ENCODE peak calls at places on chromosomes 3 and 15, in ten cellular contexts. One of them, this sample, is unnamed.

GRCh38 chr3:195461518-195462307 is 18.9 kb upstream of the ACAP2 start:
- DNase-seq in activated CD4-positive, alpha-beta T cell treated with anti-CD3 and anti-CD28 coated beads, Interleukin-2, amount 50 U/mL, for 24 hours: no peak
- DNase-seq in posterior cingulate gyrus: no peak
- DNase-seq in mesenchymal stem cell: no peak
- DNase-seq in amygdala: no peak
- DNase-seq in T-helper 9 cell: no peak
- DNase-seq in hepatic stellate cell: no peak
- DNase-seq in frontal cortex: peak
- DNase-seq in GM12891: no peak
- DNase-seq in NB4: no peak
- DNase-seq in this sample: no peak

GRCh38 chr15:72934921-72935320 is 117.3 kb upstream of the NEO1 start:
- DNase-seq in T-helper 9 cell: no peak
- DNase-seq in hepatic stellate cell: no peak
- DNase-seq in mesenchymal stem cell: peak
- DNase-seq in posterior cingulate gyrus: no peak
- DNase-seq in NB4: no peak
- DNase-seq in frontal cortex: no peak
- DNase-seq in amygdala: no peak
- DNase-seq in GM12891: no peak
- DNase-seq in activated CD4-positive, alpha-beta T cell treated with anti-CD3 and anti-CD28 coated beads, Interleukin-2, amount 50 U/mL, for 24 hours: no peak
- DNase-seq in this sample: no peak

GRCh38 chr3:59290358-59290757 is 240.5 kb upstream of the CFAP20DC start:
- DNase-seq in frontal cortex: no peak
- DNase-seq in amygdala: peak
- DNase-seq in activated CD4-positive, alpha-beta T cell treated with anti-CD3 and anti-CD28 coated beads, Interleukin-2, amount 50 U/mL, for 24 hours: no peak
- DNase-seq in posterior cingulate gyrus: no peak
- DNase-seq in NB4: no peak
- DNase-seq in hepatic stellate cell: no peak
- DNase-seq in GM12891: no peak
- DNase-seq in T-helper 9 cell: no peak
- DNase-seq in mesenchymal stem cell: no peak
- DNase-seq in this sample: no peak

GRCh38 chr15:88805031-88805780 is 2.0 kb downstream of the ACAN start:
- DNase-seq in frontal cortex: no peak
- DNase-seq in hepatic stellate cell: no peak
- DNase-seq in amygdala: no peak
- DNase-seq in activated CD4-positive, alpha-beta T cell treated with anti-CD3 and anti-CD28 coated beads, Interleukin-2, amount 50 U/mL, for 24 hours: no peak
- DNase-seq in T-helper 9 cell: no peak
- DNase-seq in NB4: peak
- DNase-seq in mesenchymal stem cell: no peak
- DNase-seq in GM12891: no peak
- DNase-seq in posterior cingulate gyrus: no peak
- DNase-seq in this sample: no peak

GRCh38 chr3:141412936-141413354 is 44.6 kb downstream of the ZBTB38 start:
- DNase-seq in mesenchymal stem cell: peak
- DNase-seq in frontal cortex: no peak
- DNase-seq in hepatic stellate cell: no peak
- DNase-seq in NB4: no peak
- DNase-seq in T-helper 9 cell: no peak
- DNase-seq in GM12891: no peak
- DNase-seq in posterior cingulate gyrus: peak
- DNase-seq in activated CD4-positive, alpha-beta T cell treated with anti-CD3 and anti-CD28 coated beads, Interleukin-2, amount 50 U/mL, for 24 hours: no peak
- DNase-seq in amygdala: peak
- DNase-seq in this sample: no peak

GRCh38 chr3:161413127-161413854 is 42.0 kb upstream of the SPTSSB start:
- DNase-seq in T-helper 9 cell: no peak
- DNase-seq in hepatic stellate cell: no peak
- DNase-seq in NB4: no peak
- DNase-seq in activated CD4-positive, alpha-beta T cell treated with anti-CD3 and anti-CD28 coated beads, Interleukin-2, amount 50 U/mL, for 24 hours: no peak
- DNase-seq in GM12891: no peak
- DNase-seq in posterior cingulate gyrus: peak
- DNase-seq in frontal cortex: no peak
- DNase-seq in mesenchymal stem cell: no peak
- DNase-seq in amygdala: peak
- DNase-seq in this sample: no peak

GRCh38 chr15:48965972-48966371 is 2.3 kb upstream of the SHC4 start:
- DNase-seq in activated CD4-positive, alpha-beta T cell treated with anti-CD3 and anti-CD28 coated beads, Interleukin-2, amount 50 U/mL, for 24 hours: no peak
- DNase-seq in frontal cortex: no peak
- DNase-seq in hepatic stellate cell: peak
- DNase-seq in GM12891: no peak
- DNase-seq in T-helper 9 cell: no peak
- DNase-seq in amygdala: no peak
- DNase-seq in NB4: peak
- DNase-seq in mesenchymal stem cell: peak
- DNase-seq in posterior cingulate gyrus: no peak
- DNase-seq in this sample: no peak

GRCh38 chr3:3151513-3151912 is 24.8 kb downstream of the TRNT1 start:
- DNase-seq in T-helper 9 cell: no peak
- DNase-seq in hepatic stellate cell: no peak
- DNase-seq in NB4: no peak
- DNase-seq in posterior cingulate gyrus: no peak
- DNase-seq in mesenchymal stem cell: no peak
- DNase-seq in GM12891: no peak
- DNase-seq in activated CD4-positive, alpha-beta T cell treated with anti-CD3 and anti-CD28 coated beads, Interleukin-2, amount 50 U/mL, for 24 hours: no peak
- DNase-seq in frontal cortex: no peak
- DNase-seq in amygdala: no peak
- DNase-seq in this sample: no peak

GRCh38 chr3:119624002-119624401 is 26.3 kb downstream of the PLA1A start:
- DNase-seq in hepatic stellate cell: no peak
- DNase-seq in GM12891: no peak
- DNase-seq in frontal cortex: no peak
- DNase-seq in NB4: no peak
- DNase-seq in amygdala: no peak
- DNase-seq in T-helper 9 cell: no peak
- DNase-seq in posterior cingulate gyrus: no peak
- DNase-seq in activated CD4-positive, alpha-beta T cell treated with anti-CD3 and anti-CD28 coated beads, Interleukin-2, amount 50 U/mL, for 24 hours: no peak
- DNase-seq in mesenchymal stem cell: no peak
- DNase-seq in this sample: no peak

GRCh38 chr3:189389346-189389745 is 217.6 kb downstream of the TPRG1 start:
- DNase-seq in amygdala: no peak
- DNase-seq in activated CD4-positive, alpha-beta T cell treated with anti-CD3 and anti-CD28 coated beads, Interleukin-2, amount 50 U/mL, for 24 hours: no peak
- DNase-seq in frontal cortex: no peak
- DNase-seq in posterior cingulate gyrus: no peak
- DNase-seq in T-helper 9 cell: no peak
- DNase-seq in GM12891: no peak
- DNase-seq in NB4: peak
- DNase-seq in hepatic stellate cell: no peak
- DNase-seq in mesenchymal stem cell: no peak
- DNase-seq in this sample: no peak

GRCh38 chr3:46666471-46666845 is 27.0 kb downstream of the ALS2CL start:
- DNase-seq in NB4: no peak
- DNase-seq in activated CD4-positive, alpha-beta T cell treated with anti-CD3 and anti-CD28 coated beads, Interleukin-2, amount 50 U/mL, for 24 hours: no peak
- DNase-seq in amygdala: no peak
- DNase-seq in frontal cortex: peak
- DNase-seq in mesenchymal stem cell: no peak
- DNase-seq in T-helper 9 cell: no peak
- DNase-seq in hepatic stellate cell: peak
- DNase-seq in GM12891: no peak
- DNase-seq in posterior cingulate gyrus: no peak
- DNase-seq in this sample: no peak

GRCh38 chr15:73941449-73941848 is 15.2 kb downstream of the LOXL1 start:
- DNase-seq in hepatic stellate cell: no peak
- DNase-seq in T-helper 9 cell: no peak
- DNase-seq in posterior cingulate gyrus: no peak
- DNase-seq in frontal cortex: no peak
- DNase-seq in mesenchymal stem cell: no peak
- DNase-seq in GM12891: no peak
- DNase-seq in NB4: no peak
- DNase-seq in amygdala: no peak
- DNase-seq in activated CD4-positive, alpha-beta T cell treated with anti-CD3 and anti-CD28 coated beads, Interleukin-2, amount 50 U/mL, for 24 hours: no peak
- DNase-seq in this sample: no peak

GRCh38 chr3:133592843-133593242 is 19.4 kb downstream of the CDV3 start:
- DNase-seq in activated CD4-positive, alpha-beta T cell treated with anti-CD3 and anti-CD28 coated beads, Interleukin-2, amount 50 U/mL, for 24 hours: no peak
- DNase-seq in mesenchymal stem cell: no peak
- DNase-seq in GM12891: no peak
- DNase-seq in posterior cingulate gyrus: no peak
- DNase-seq in frontal cortex: no peak
- DNase-seq in hepatic stellate cell: no peak
- DNase-seq in NB4: no peak
- DNase-seq in T-helper 9 cell: no peak
- DNase-seq in amygdala: no peak
- DNase-seq in this sample: no peak

GRCh38 chr15:89673162-89673506 is 6.0 kb downstream of the PLIN1 start:
- DNase-seq in mesenchymal stem cell: peak
- DNase-seq in NB4: peak
- DNase-seq in posterior cingulate gyrus: no peak
- DNase-seq in frontal cortex: no peak
- DNase-seq in T-helper 9 cell: no peak
- DNase-seq in GM12891: no peak
- DNase-seq in activated CD4-positive, alpha-beta T cell treated with anti-CD3 and anti-CD28 coated beads, Interleukin-2, amount 50 U/mL, for 24 hours: no peak
- DNase-seq in hepatic stellate cell: no peak
- DNase-seq in amygdala: no peak
- DNase-seq in this sample: no peak

GRCh38 chr15:65919353-65919752 is 50.1 kb downstream of the RAB11A start:
- DNase-seq in amygdala: no peak
- DNase-seq in NB4: no peak
- DNase-seq in hepatic stellate cell: no peak
- DNase-seq in T-helper 9 cell: no peak
- DNase-seq in frontal cortex: no peak
- DNase-seq in mesenchymal stem cell: no peak
- DNase-seq in activated CD4-positive, alpha-beta T cell treated with anti-CD3 and anti-CD28 coated beads, Interleukin-2, amount 50 U/mL, for 24 hours: no peak
- DNase-seq in posterior cingulate gyrus: no peak
- DNase-seq in GM12891: no peak
- DNase-seq in this sample: no peak

GRCh38 chr3:145898487-145898886 is 262.5 kb downstream of the PLOD2 start:
- DNase-seq in posterior cingulate gyrus: no peak
- DNase-seq in mesenchymal stem cell: peak
- DNase-seq in T-helper 9 cell: no peak
- DNase-seq in hepatic stellate cell: no peak
- DNase-seq in NB4: no peak
- DNase-seq in frontal cortex: no peak
- DNase-seq in amygdala: no peak
- DNase-seq in GM12891: no peak
- DNase-seq in activated CD4-positive, alpha-beta T cell treated with anti-CD3 and anti-CD28 coated beads, Interleukin-2, amount 50 U/mL, for 24 hours: no peak
- DNase-seq in this sample: no peak

GRCh38 chr3:43365601-43366305 is 79.4 kb downstream of the SNRK start:
- DNase-seq in hepatic stellate cell: no peak
- DNase-seq in T-helper 9 cell: no peak
- DNase-seq in posterior cingulate gyrus: no peak
- DNase-seq in GM12891: no peak
- DNase-seq in amygdala: no peak
- DNase-seq in NB4: no peak
- DNase-seq in mesenchymal stem cell: no peak
- DNase-seq in activated CD4-positive, alpha-beta T cell treated with anti-CD3 and anti-CD28 coated beads, Interleukin-2, amount 50 U/mL, for 24 hours: no peak
- DNase-seq in frontal cortex: no peak
- DNase-seq in this sample: no peak

GRCh38 chr3:10707984-10708868 is 107.8 kb upstream of the SLC6A11 start:
- DNase-seq in mesenchymal stem cell: no peak
- DNase-seq in amygdala: peak
- DNase-seq in NB4: no peak
- DNase-seq in frontal cortex: peak
- DNase-seq in T-helper 9 cell: no peak
- DNase-seq in activated CD4-positive, alpha-beta T cell treated with anti-CD3 and anti-CD28 coated beads, Interleukin-2, amount 50 U/mL, for 24 hours: no peak
- DNase-seq in posterior cingulate gyrus: peak
- DNase-seq in GM12891: no peak
- DNase-seq in hepatic stellate cell: no peak
- DNase-seq in this sample: no peak

GRCh38 chr3:148990211-148990610 is 1.1 kb upstream of the GYG1 start:
- DNase-seq in frontal cortex: no peak
- DNase-seq in amygdala: no peak
- DNase-seq in mesenchymal stem cell: no peak
- DNase-seq in T-helper 9 cell: no peak
- DNase-seq in GM12891: no peak
- DNase-seq in posterior cingulate gyrus: no peak
- DNase-seq in activated CD4-positive, alpha-beta T cell treated with anti-CD3 and anti-CD28 coated beads, Interleukin-2, amount 50 U/mL, for 24 hours: no peak
- DNase-seq in hepatic stellate cell: no peak
- DNase-seq in NB4: peak
- DNase-seq in this sample: no peak

GRCh38 chr3:183917776-183918175 is 33.1 kb upstream of the PARL start:
- DNase-seq in GM12891: no peak
- DNase-seq in activated CD4-positive, alpha-beta T cell treated with anti-CD3 and anti-CD28 coated beads, Interleukin-2, amount 50 U/mL, for 24 hours: no peak
- DNase-seq in NB4: no peak
- DNase-seq in frontal cortex: no peak
- DNase-seq in hepatic stellate cell: no peak
- DNase-seq in posterior cingulate gyrus: no peak
- DNase-seq in mesenchymal stem cell: no peak
- DNase-seq in amygdala: no peak
- DNase-seq in T-helper 9 cell: no peak
- DNase-seq in this sample: no peak

GRCh38 chr3:142602630-142603339 is 6.6 kb downstream of the PLS1 start:
- DNase-seq in GM12891: no peak
- DNase-seq in amygdala: no peak
- DNase-seq in NB4: no peak
- DNase-seq in frontal cortex: no peak
- DNase-seq in activated CD4-positive, alpha-beta T cell treated with anti-CD3 and anti-CD28 coated beads, Interleukin-2, amount 50 U/mL, for 24 hours: no peak
- DNase-seq in T-helper 9 cell: no peak
- DNase-seq in hepatic stellate cell: no peak
- DNase-seq in posterior cingulate gyrus: no peak
- DNase-seq in mesenchymal stem cell: no peak
- DNase-seq in this sample: no peak

GRCh38 chr15:32825219-32825618 is 107.4 kb downstream of the GREM1 start:
- DNase-seq in NB4: no peak
- DNase-seq in mesenchymal stem cell: no peak
- DNase-seq in T-helper 9 cell: no peak
- DNase-seq in posterior cingulate gyrus: no peak
- DNase-seq in activated CD4-positive, alpha-beta T cell treated with anti-CD3 and anti-CD28 coated beads, Interleukin-2, amount 50 U/mL, for 24 hours: no peak
- DNase-seq in hepatic stellate cell: no peak
- DNase-seq in frontal cortex: no peak
- DNase-seq in amygdala: no peak
- DNase-seq in GM12891: no peak
- DNase-seq in this sample: no peak

GRCh38 chr15:45645026-45645980 is 10.5 kb downstream of the SQOR start:
- DNase-seq in GM12891: no peak
- DNase-seq in amygdala: no peak
- DNase-seq in mesenchymal stem cell: peak
- DNase-seq in activated CD4-positive, alpha-beta T cell treated with anti-CD3 and anti-CD28 coated beads, Interleukin-2, amount 50 U/mL, for 24 hours: no peak
- DNase-seq in T-helper 9 cell: no peak
- DNase-seq in NB4: peak
- DNase-seq in hepatic stellate cell: peak
- DNase-seq in posterior cingulate gyrus: no peak
- DNase-seq in frontal cortex: no peak
- DNase-seq in this sample: no peak

GRCh38 chr15:50543556-50543955 is 2.9 kb downstream of the USP50 start:
- DNase-seq in NB4: no peak
- DNase-seq in T-helper 9 cell: no peak
- DNase-seq in activated CD4-positive, alpha-beta T cell treated with anti-CD3 and anti-CD28 coated beads, Interleukin-2, amount 50 U/mL, for 24 hours: no peak
- DNase-seq in amygdala: no peak
- DNase-seq in mesenchymal stem cell: no peak
- DNase-seq in GM12891: no peak
- DNase-seq in frontal cortex: no peak
- DNase-seq in posterior cingulate gyrus: no peak
- DNase-seq in hepatic stellate cell: no peak
- DNase-seq in this sample: no peak

GRCh38 chr15:39629376-39629775 is 48.5 kb downstream of the THBS1 start:
- DNase-seq in posterior cingulate gyrus: no peak
- DNase-seq in mesenchymal stem cell: peak
- DNase-seq in NB4: peak
- DNase-seq in frontal cortex: no peak
- DNase-seq in hepatic stellate cell: no peak
- DNase-seq in amygdala: no peak
- DNase-seq in activated CD4-positive, alpha-beta T cell treated with anti-CD3 and anti-CD28 coated beads, Interleukin-2, amount 50 U/mL, for 24 hours: peak
- DNase-seq in T-helper 9 cell: peak
- DNase-seq in GM12891: no peak
- DNase-seq in this sample: no peak

GRCh38 chr15:89837134-89837829 is 22.6 kb upstream of the ANPEP start:
- DNase-seq in mesenchymal stem cell: peak
- DNase-seq in posterior cingulate gyrus: no peak
- DNase-seq in amygdala: no peak
- DNase-seq in GM12891: no peak
- DNase-seq in activated CD4-positive, alpha-beta T cell treated with anti-CD3 and anti-CD28 coated beads, Interleukin-2, amount 50 U/mL, for 24 hours: no peak
- DNase-seq in T-helper 9 cell: no peak
- DNase-seq in hepatic stellate cell: no peak
- DNase-seq in NB4: peak
- DNase-seq in frontal cortex: no peak
- DNase-seq in this sample: no peak

GRCh38 chr3:21894459-21895083 is 143.6 kb upstream of the ZNF385D start:
- DNase-seq in T-helper 9 cell: no peak
- DNase-seq in hepatic stellate cell: no peak
- DNase-seq in GM12891: no peak
- DNase-seq in frontal cortex: peak
- DNase-seq in amygdala: no peak
- DNase-seq in mesenchymal stem cell: peak
- DNase-seq in posterior cingulate gyrus: no peak
- DNase-seq in NB4: peak
- DNase-seq in activated CD4-positive, alpha-beta T cell treated with anti-CD3 and anti-CD28 coated beads, Interleukin-2, amount 50 U/mL, for 24 hours: no peak
- DNase-seq in this sample: no peak

GRCh38 chr3:141410408-141410807 is 42.1 kb downstream of the ZBTB38 start:
- DNase-seq in GM12891: no peak
- DNase-seq in frontal cortex: peak
- DNase-seq in NB4: no peak
- DNase-seq in activated CD4-positive, alpha-beta T cell treated with anti-CD3 and anti-CD28 coated beads, Interleukin-2, amount 50 U/mL, for 24 hours: no peak
- DNase-seq in hepatic stellate cell: no peak
- DNase-seq in T-helper 9 cell: no peak
- DNase-seq in posterior cingulate gyrus: peak
- DNase-seq in mesenchymal stem cell: peak
- DNase-seq in amygdala: peak
- DNase-seq in this sample: no peak

This sample was measured in NCI-H1930.